ENCODE peak calls at places on chromosomes 5 and 9, in five cellular contexts. One of them, this sample, is unnamed.

GRCh38 chr5:178201221-178201926 is 3.0 kb upstream of the HNRNPAB start:
- DNase-seq in MCF 10A: no peak
- DNase-seq in endothelial cell of umbilical vein: no peak
- DNase-seq in HFFc6: peak; percentile 31
- DNase-seq in GM12865: no peak
- DNase-seq in this sample: no peak

GRCh38 chr5:135034186-135034962 is at the start of gene PITX1:
- DNase-seq in MCF 10A: peak; percentile 78
- DNase-seq in endothelial cell of umbilical vein: no peak
- DNase-seq in HFFc6: peak; percentile 43
- DNase-seq in GM12865: peak; percentile 24
- DNase-seq in this sample: peak; percentile 66

GRCh38 chr9:91690540-91691249 is 259.3 kb downstream of the ROR2 start:
- DNase-seq in MCF 10A: peak; percentile 42
- DNase-seq in endothelial cell of umbilical vein: peak; percentile 26
- DNase-seq in HFFc6: no peak
- DNase-seq in GM12865: no peak
- DNase-seq in this sample: no peak

GRCh38 chr5:142587354-142587965 is 98.4 kb downstream of the FGF1 start:
- DNase-seq in MCF 10A: peak; percentile 73
- DNase-seq in endothelial cell of umbilical vein: peak; percentile 49
- DNase-seq in HFFc6: peak; percentile 36
- DNase-seq in GM12865: peak; percentile 40
- DNase-seq in this sample: no peak

GRCh38 chr9:34546102-34546833 is 23.5 kb upstream of the ENHO start:
- DNase-seq in MCF 10A: no peak
- DNase-seq in endothelial cell of umbilical vein: no peak
- DNase-seq in HFFc6: no peak
- DNase-seq in GM12865: no peak
- DNase-seq in this sample: no peak

GRCh38 chr9:68530618-68531017 is 10.1 kb downstream of the TMEM252 start:
- DNase-seq in MCF 10A: no peak
- DNase-seq in endothelial cell of umbilical vein: no peak
- DNase-seq in HFFc6: no peak
- DNase-seq in GM12865: no peak
- DNase-seq in this sample: no peak

GRCh38 chr5:154221371-154221896 is 30.9 kb downstream of the GALNT10 start:
- DNase-seq in MCF 10A: peak; percentile 83
- DNase-seq in endothelial cell of umbilical vein: peak; percentile 58
- DNase-seq in HFFc6: peak; percentile 93
- DNase-seq in GM12865: peak; percentile 58
- DNase-seq in this sample: no peak

GRCh38 chr5:167565555-167565954 is 725.9 kb upstream of the WWC1 start:
- DNase-seq in MCF 10A: peak; percentile 64
- DNase-seq in endothelial cell of umbilical vein: no peak
- DNase-seq in HFFc6: peak; percentile 25
- DNase-seq in GM12865: no peak
- DNase-seq in this sample: no peak

GRCh38 chr9:128917151-128917849 is 3.5 kb upstream of the PHYHD1 start:
- DNase-seq in MCF 10A: peak; percentile 95
- DNase-seq in endothelial cell of umbilical vein: peak; percentile 86
- DNase-seq in HFFc6: peak; percentile 60
- DNase-seq in GM12865: no peak
- DNase-seq in this sample: no peak

GRCh38 chr9:89748020-89748670 is 143.3 kb downstream of the GADD45G start:
- DNase-seq in MCF 10A: no peak
- DNase-seq in endothelial cell of umbilical vein: no peak
- DNase-seq in HFFc6: no peak
- DNase-seq in GM12865: no peak
- DNase-seq in this sample: no peak

GRCh38 chr9:948497-948896 is 28.0 kb upstream of the DMRT3 start:
- DNase-seq in MCF 10A: no peak
- DNase-seq in endothelial cell of umbilical vein: no peak
- DNase-seq in HFFc6: no peak
- DNase-seq in GM12865: no peak
- DNase-seq in this sample: no peak

GRCh38 chr5:152464048-152464447 is 59.0 kb upstream of the NMUR2 start:
- DNase-seq in MCF 10A: no peak
- DNase-seq in endothelial cell of umbilical vein: no peak
- DNase-seq in HFFc6: no peak
- DNase-seq in GM12865: no peak
- DNase-seq in this sample: no peak

GRCh38 chr5:152472096-152472495 is 67.0 kb upstream of the NMUR2 start:
- DNase-seq in MCF 10A: no peak
- DNase-seq in endothelial cell of umbilical vein: no peak
- DNase-seq in HFFc6: no peak
- DNase-seq in GM12865: no peak
- DNase-seq in this sample: no peak

GRCh38 chr5:152470167-152470566 is 65.1 kb upstream of the NMUR2 start:
- DNase-seq in MCF 10A: no peak
- DNase-seq in endothelial cell of umbilical vein: no peak
- DNase-seq in HFFc6: no peak
- DNase-seq in GM12865: no peak
- DNase-seq in this sample: no peak

GRCh38 chr5:152462021-152462721 is 57.1 kb upstream of the NMUR2 start:
- DNase-seq in MCF 10A: no peak
- DNase-seq in endothelial cell of umbilical vein: no peak
- DNase-seq in HFFc6: no peak
- DNase-seq in GM12865: peak; percentile 44
- DNase-seq in this sample: no peak

GRCh38 chr5:152466079-152466745 is 61.1 kb upstream of the NMUR2 start:
- DNase-seq in MCF 10A: no peak
- DNase-seq in endothelial cell of umbilical vein: no peak
- DNase-seq in HFFc6: no peak
- DNase-seq in GM12865: no peak
- DNase-seq in this sample: no peak
- TF ChIP-seq CTCF in MCF 10A: no peak
- TF ChIP-seq CTCF in endothelial cell of umbilical vein: no peak
- TF ChIP-seq CTCF in HFFc6: no peak
- TF ChIP-seq CTCF in GM12865: no peak
- TF ChIP-seq CTCF in this sample: no peak

GRCh38 chr5:6837519-6838110 is 124.4 kb downstream of the TENT4A start:
- DNase-seq in MCF 10A: peak; percentile 43
- DNase-seq in endothelial cell of umbilical vein: peak; percentile 25
- DNase-seq in HFFc6: no peak
- DNase-seq in GM12865: peak; percentile 22
- DNase-seq in this sample: no peak
- TF ChIP-seq CTCF in MCF 10A: peak; percentile 65
- TF ChIP-seq CTCF in endothelial cell of umbilical vein: peak; percentile 66
- TF ChIP-seq CTCF in HFFc6: peak; percentile 63
- TF ChIP-seq CTCF in GM12865: peak; percentile 66
- TF ChIP-seq CTCF in this sample: peak; percentile 49

GRCh38 chr9:114606068-114606467 is 5.0 kb upstream of the TMEM268 start:
- DNase-seq in MCF 10A: no peak
- DNase-seq in endothelial cell of umbilical vein: peak; percentile 81
- DNase-seq in HFFc6: no peak
- DNase-seq in GM12865: no peak
- DNase-seq in this sample: no peak
- TF ChIP-seq CTCF in MCF 10A: no peak
- TF ChIP-seq CTCF in endothelial cell of umbilical vein: no peak
- TF ChIP-seq CTCF in HFFc6: no peak
- TF ChIP-seq CTCF in GM12865: no peak
- TF ChIP-seq CTCF in this sample: no peak

GRCh38 chr9:135565636-135566035 is 4.1 kb downstream of the PAEP start:
- DNase-seq in MCF 10A: no peak
- DNase-seq in endothelial cell of umbilical vein: no peak
- DNase-seq in HFFc6: no peak
- DNase-seq in GM12865: no peak
- DNase-seq in this sample: no peak

GRCh38 chr9:135566552-135566951 is 5.0 kb downstream of the PAEP start:
- DNase-seq in MCF 10A: peak; percentile 13
- DNase-seq in endothelial cell of umbilical vein: no peak
- DNase-seq in HFFc6: no peak
- DNase-seq in GM12865: no peak
- DNase-seq in this sample: no peak

GRCh38 chr9:135563858-135564257 is 2.3 kb downstream of the PAEP start:
- DNase-seq in MCF 10A: no peak
- DNase-seq in endothelial cell of umbilical vein: no peak
- DNase-seq in HFFc6: no peak
- DNase-seq in GM12865: no peak
- DNase-seq in this sample: no peak

GRCh38 chr9:135567311-135567710 is 5.8 kb downstream of the PAEP start:
- DNase-seq in MCF 10A: no peak
- DNase-seq in endothelial cell of umbilical vein: no peak
- DNase-seq in HFFc6: no peak
- DNase-seq in GM12865: no peak
- DNase-seq in this sample: no peak

GRCh38 chr9:135565141-135565628 is 3.6 kb downstream of the PAEP start:
- DNase-seq in MCF 10A: no peak
- DNase-seq in endothelial cell of umbilical vein: no peak
- DNase-seq in HFFc6: no peak
- DNase-seq in GM12865: no peak
- DNase-seq in this sample: no peak
- TF ChIP-seq CTCF in MCF 10A: no peak
- TF ChIP-seq CTCF in endothelial cell of umbilical vein: no peak
- TF ChIP-seq CTCF in HFFc6: no peak
- TF ChIP-seq CTCF in GM12865: no peak
- TF ChIP-seq CTCF in this sample: no peak

This sample was measured in mesothelial cell of epicardium.